ENCODE peak calls at places on chromosomes 7 and 10, in seven cellular contexts. L is H1, N is SK-N-SH, I is HCT116, D is HepG2, O is K562, H is GM12878. W is an unnamed sample.

GRCh38 chr7:157405501-157405900 is 68.7 kb downstream of the DNAJB6 start:
- DNase-seq in L (no peak), N (peak), I (no peak), D (no peak), O (no peak), H (no peak), W (no peak)

GRCh38 chr7:55286666-55287065 is 78.5 kb upstream of the LANCL2 start:
- DNase-seq in L (no peak), N (no peak), I (no peak), D (no peak), O (no peak), H (no peak), W (no peak)

GRCh38 chr7:2307690-2308107 is 6.5 kb downstream of the SNX8 start:
- DNase-seq in L (no peak), N (peak), I (no peak), D (no peak), O (no peak), H (peak), W (no peak)

GRCh38 chr7:41881313-41882130 is 178.6 kb upstream of the INHBA start:
- DNase-seq in L (no peak), N (no peak), I (no peak), D (no peak), O (no peak), H (peak), W (no peak)

GRCh38 chr7:77651544-77652162 is 44.6 kb upstream of the RSBN1L start:
- DNase-seq in L (no peak), N (peak), I (peak), D (peak), O (peak), H (no peak), W (peak)

GRCh38 chr7:102122026-102122425 is 164.6 kb upstream of the SH2B2 start:
- DNase-seq in L (no peak), N (no peak), I (no peak), D (no peak), O (no peak), H (peak), W (no peak)

GRCh38 chr10:99532687-99533495 is at the start of gene NKX2-3:
- DNase-seq in L (no peak), N (peak), I (no peak), D (no peak), O (peak), H (no peak), W (no peak)

GRCh38 chr7:91082038-91082437 is 182.2 kb upstream of the FZD1 start:
- DNase-seq in L (no peak), N (no peak), I (no peak), D (no peak), O (no peak), H (no peak), W (no peak)

GRCh38 chr10:132906106-132906505 is 36.3 kb downstream of the CFAP46 start:
- DNase-seq in L (no peak), N (no peak), I (no peak), D (no peak), O (no peak), H (no peak), W (no peak)

GRCh38 chr10:71998119-71998839 is 34.1 kb downstream of the CHST3 start:
- DNase-seq in L (no peak), N (no peak), I (no peak), D (no peak), O (no peak), H (no peak), W (no peak)

GRCh38 chr7:6261699-6262098 is 10.7 kb downstream of the CYTH3 start:
- DNase-seq in L (no peak), N (peak), I (no peak), D (no peak), O (no peak), H (no peak), W (no peak)

GRCh38 chr7:6260291-6261183 is 11.9 kb downstream of the CYTH3 start:
- DNase-seq in L (no peak), N (no peak), I (no peak), D (no peak), O (no peak), H (no peak), W (no peak)

GRCh38 chr7:6259257-6259656 is 13.2 kb downstream of the CYTH3 start:
- DNase-seq in L (no peak), N (no peak), I (no peak), D (no peak), O (no peak), H (no peak), W (peak)

GRCh38 chr7:6258440-6259182 is 13.8 kb downstream of the CYTH3 start:
- DNase-seq in L (no peak), N (no peak), I (no peak), D (no peak), O (no peak), H (no peak), W (no peak)

GRCh38 chr7:6262206-6262605 is 10.2 kb downstream of the CYTH3 start:
- DNase-seq in L (no peak), N (no peak), I (no peak), D (no peak), O (no peak), H (no peak), W (no peak)
- TF ChIP-seq JUND in L (no peak), N (no peak), I (no peak), D (no peak), O (no peak), H (no peak), W (no peak)

DNA sequence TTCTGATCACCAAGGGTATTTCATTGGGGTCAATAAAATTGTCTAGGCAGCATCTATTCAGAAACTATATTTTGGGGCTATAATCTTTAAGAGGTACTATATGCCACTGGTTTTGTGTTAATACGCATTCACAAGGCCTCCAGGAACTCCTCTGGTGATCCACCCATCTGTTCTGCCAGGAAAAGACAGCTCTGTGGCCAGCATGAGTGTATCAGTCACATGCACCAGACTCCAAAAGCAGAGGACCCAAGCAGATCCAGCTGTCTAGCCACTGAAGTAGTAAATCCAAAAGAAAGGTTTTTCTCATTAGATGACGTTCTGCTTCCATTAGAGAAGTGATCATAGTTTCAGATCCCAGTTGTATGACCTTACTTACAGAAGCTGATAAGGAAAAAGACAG is 199.6 kb upstream of the CELF2 start:
- DNase-seq in L (no peak), N (no peak), I (no peak), D (no peak), O (no peak), H (no peak), W (no peak)
- TF ChIP-seq JUND in L (no peak), N (no peak), I (no peak), D (no peak), O (no peak), H (no peak), W (no peak)

GRCh38 chr7:31603076-31603475 is 83.9 kb upstream of the PPP1R17 start:
- DNase-seq in L (no peak), N (no peak), I (no peak), D (no peak), O (no peak), H (no peak), W (no peak)
- TF ChIP-seq JUND in L (no peak), N (no peak), I (no peak), D (no peak), O (no peak), H (no peak), W (no peak)

GRCh38 chr7:100879685-100880261 is 4.9 kb downstream of the SRRT start:
- DNase-seq in L (no peak), N (peak), I (no peak), D (no peak), O (peak), H (no peak), W (no peak)
- TF ChIP-seq JUND in L (no peak), N (no peak), I (no peak), D (no peak), O (no peak), H (no peak), W (no peak)

GRCh38 chr7:141349804-141350203 is 201.4 kb upstream of the AGK start:
- DNase-seq in L (no peak), N (no peak), I (no peak), D (no peak), O (no peak), H (no peak), W (no peak)
- TF ChIP-seq JUND in L (no peak), N (no peak), I (no peak), D (no peak), O (no peak), H (no peak), W (no peak)

GRCh38 chr10:101356132-101356531 is 2.2 kb downstream of the BTRC start:
- DNase-seq in L (no peak), N (no peak), I (no peak), D (no peak), O (no peak), H (no peak), W (no peak)

GRCh38 chr10:101351477-101351876 is 2.5 kb upstream of the BTRC start:
- DNase-seq in L (no peak), N (no peak), I (no peak), D (no peak), O (no peak), H (no peak), W (no peak)

GRCh38 chr10:101353692-101354583 is at the start of gene BTRC:
- DNase-seq in L (peak), N (peak), I (peak), D (peak), O (peak), H (peak), W (peak)

GRCh38 chr10:101355307-101355706 is 1.3 kb downstream of the BTRC start:
- DNase-seq in L (no peak), N (no peak), I (no peak), D (no peak), O (no peak), H (no peak), W (no peak)

DNA sequence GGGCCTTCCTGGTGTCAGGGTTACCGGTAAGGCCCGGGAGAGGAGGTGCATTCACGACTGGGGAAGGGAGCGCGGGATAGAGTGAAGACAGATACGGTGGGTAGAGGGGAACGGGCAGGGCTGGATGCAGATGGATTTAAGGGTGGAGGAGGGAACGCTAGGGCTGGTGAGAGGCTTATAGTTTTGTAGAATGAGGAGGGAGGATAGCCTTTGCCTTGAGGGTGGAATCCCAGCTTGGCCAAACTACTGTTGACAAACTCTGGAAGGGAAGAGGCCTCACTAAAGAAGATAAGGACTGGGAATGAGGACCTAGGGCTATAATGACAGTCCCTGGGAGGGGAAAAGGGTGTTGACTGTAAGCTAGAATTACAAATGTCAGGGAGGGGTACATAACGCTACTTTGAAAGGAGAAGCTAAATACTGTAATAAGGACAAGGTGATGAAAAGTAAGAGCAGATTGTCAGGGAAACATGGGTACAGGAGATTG is 662 bp downstream of the BTRC start:
- DNase-seq in L (no peak), N (no peak), I (no peak), D (no peak), O (no peak), H (no peak), W (peak)
- TF ChIP-seq JUND in L (no peak), N (no peak), I (no peak), D (no peak), O (no peak), H (no peak), W (no peak)

DNA sequence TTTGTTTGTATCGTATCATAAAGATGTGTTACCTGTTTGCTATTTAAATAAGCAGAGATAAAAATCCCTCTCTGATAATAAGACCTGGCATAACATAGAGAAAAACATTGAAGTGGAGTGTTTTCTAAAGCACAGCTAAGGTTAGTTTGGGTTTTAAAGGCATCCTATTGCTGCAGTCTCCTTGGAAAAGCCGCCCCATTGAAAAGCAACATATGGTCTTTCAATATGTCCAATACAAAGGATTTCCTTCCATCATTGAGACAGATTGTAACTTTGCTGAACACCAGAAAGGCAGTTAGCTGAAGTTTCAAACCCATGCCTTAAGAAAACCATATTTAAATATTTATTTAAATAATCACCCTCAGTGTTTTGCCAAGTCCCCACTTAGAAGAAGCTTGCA is 898.5 kb upstream of the KCND2 start:
- DNase-seq in L (no peak), N (no peak), I (no peak), D (no peak), O (no peak), H (no peak), W (no peak)
- TF ChIP-seq JUND in L (no peak), N (no peak), I (no peak), D (no peak), O (no peak), H (no peak), W (no peak)

W was measured in T47D.